ENCODE peak calls at places on chromosomes 4 and X, in ten cellular contexts. U, V, E, H, P, K, I, J, C and D are unnamed samples.

GRCh38 chr4:138696771-138697170 is 318.8 kb upstream of the NOCT start:
- DNase-seq in H (no peak), K (no peak), C (no peak), P (no peak), I (no peak), J (no peak), U (no peak), V (no peak), E (no peak), D (no peak)

GRCh38 chr4:954211-955020 is 19.0 kb downstream of the DGKQ start:
- DNase-seq in U (no peak), E (peak; percentile 55), K (no peak), V (peak; percentile 54), J (peak; percentile 33), P (peak; percentile 23), I (no peak), H (no peak), C (no peak), D (no peak)

GRCh38 chr4:115274545-115274944 is 161.1 kb upstream of the NDST4 start:
- DNase-seq in H (no peak), E (no peak), P (no peak), C (no peak), U (peak; percentile 6), V (no peak), K (no peak), J (no peak), I (no peak), D (no peak)

GRCh38 chr4:87058272-87059073 is 123.7 kb downstream of the AFF1 start:
- DNase-seq in J (no peak), H (no peak), K (peak; percentile 53), U (peak; percentile 32), E (no peak), C (no peak), V (no peak), I (no peak), P (no peak), D (no peak)

GRCh38 chr4:8133897-8134542 is 24.6 kb downstream of the ABLIM2 start:
- DNase-seq in K (peak; percentile 63), U (no peak), P (peak; percentile 44), C (no peak), E (no peak), J (peak; percentile 76), I (no peak), H (no peak), V (no peak), D (no peak)

GRCh38 chr4:40731792-40732245 is 17.9 kb upstream of the NSUN7 start:
- DNase-seq in P (no peak), I (peak; percentile 45), E (no peak), K (no peak), U (no peak), J (no peak), V (no peak), C (no peak), H (no peak), D (no peak)

GRCh38 chrX:130171446-130172126 is at the start of gene RAB33A:
- DNase-seq in I (peak; percentile 13), E (peak; percentile 78), V (no peak), J (peak; percentile 67), C (no peak), H (peak; percentile 28), P (no peak), K (peak; percentile 41), U (no peak), D (peak; percentile 84)

GRCh38 chrX:15474058-15474457 is 19.1 kb downstream of the PIR start:
- DNase-seq in I (no peak), H (no peak), U (no peak), J (no peak), V (no peak), K (no peak), P (no peak), C (no peak), E (no peak), D (no peak)

GRCh38 chrX:31132803-31133202 is 61.0 kb upstream of the FTHL17 start:
- DNase-seq in P (no peak), J (no peak), K (no peak), H (no peak), I (no peak), V (no peak), C (no peak), E (no peak), U (no peak), D (no peak)

GRCh38 chrX:41900321-41900720 is 23.0 kb downstream of the CASK start:
- DNase-seq in K (no peak), P (no peak), H (no peak), I (no peak), V (no peak), E (no peak), U (no peak), C (no peak), J (no peak), D (no peak)

GRCh38 chr4:107115185-107115847 is 79.2 kb upstream of the DKK2 start:
- DNase-seq in K (no peak), U (no peak), J (no peak), P (no peak), E (no peak), H (no peak), I (no peak), V (no peak), C (no peak), D (no peak)

GRCh38 chr4:153267013-153267412 is 62.8 kb downstream of the TRIM2 start:
- DNase-seq in P (no peak), U (no peak), E (no peak), J (no peak), V (no peak), H (no peak), C (no peak), K (no peak), I (no peak), D (no peak)

GRCh38 chr4:182447938-182448280 is 204.7 kb downstream of the TENM3 start:
- DNase-seq in C (no peak), P (no peak), I (no peak), J (no peak), K (no peak), E (no peak), U (no peak), V (no peak), H (no peak), D (no peak)

GRCh38 chrX:35890699-35891098 is 28.8 kb upstream of the CFAP47 start:
- DNase-seq in E (peak; percentile 60), C (no peak), I (peak; percentile 38), U (peak; percentile 28), P (no peak), H (no peak), K (peak; percentile 59), J (no peak), V (no peak), D (no peak)

DNA sequence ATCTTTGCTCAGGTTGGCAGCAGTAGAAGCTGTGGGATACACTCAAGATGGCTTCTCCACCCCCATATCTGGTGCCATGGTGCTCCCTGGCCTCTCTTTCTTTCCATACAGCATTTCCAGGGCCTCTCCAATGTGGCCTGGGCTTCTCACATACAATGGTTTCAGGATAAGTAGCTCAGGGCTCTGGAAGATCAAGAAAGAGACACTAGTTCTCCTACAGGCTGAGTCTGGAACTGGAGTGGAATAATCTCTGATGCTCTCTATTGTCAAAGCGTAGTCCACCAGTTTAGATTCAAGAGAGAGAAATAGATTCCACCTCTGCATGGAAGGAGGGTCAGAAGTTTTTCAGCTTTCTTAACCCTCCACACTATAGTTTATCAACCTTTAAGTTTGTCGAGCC is 138.2 kb upstream of the AADAT start:
- DNase-seq in U (no peak), C (no peak), J (no peak), P (no peak), V (no peak), K (no peak), H (no peak), I (no peak), E (no peak), D (no peak)
- TF ChIP-seq CTCF in U (no peak), C (no peak), J (no peak), P (no peak), V (peak; percentile 54), K (peak; percentile 41), H (no peak), I (peak; percentile 6), E (no peak), D (no peak)

GRCh38 chr4:90293320-90293719 is 166.1 kb downstream of the CCSER1 start:
- DNase-seq in I (no peak), C (no peak), J (no peak), P (no peak), E (no peak), V (no peak), U (no peak), H (no peak), K (no peak), D (no peak)
- TF ChIP-seq CTCF in I (peak; percentile 51), C (no peak), J (peak; percentile 41), P (peak; percentile 51), E (peak; percentile 43), V (peak; percentile 93), U (peak; percentile 26), H (peak; percentile 37), K (peak; percentile 87), D (peak; percentile 64)

GRCh38 chr4:6526171-6526570 is 48.8 kb upstream of the MAN2B2 start:
- DNase-seq in I (no peak), K (no peak), E (no peak), P (no peak), C (no peak), U (no peak), H (no peak), J (no peak), V (no peak), D (no peak)

GRCh38 chr4:6527683-6528595 is 47.0 kb upstream of the MAN2B2 start:
- DNase-seq in I (no peak), C (no peak), K (no peak), E (no peak), P (no peak), H (no peak), J (no peak), V (no peak), U (no peak), D (no peak)

GRCh38 chr4:6529021-6529420 is 46.0 kb upstream of the MAN2B2 start:
- DNase-seq in K (peak; percentile 39), H (no peak), P (no peak), J (no peak), V (no peak), E (no peak), I (no peak), C (no peak), U (no peak), D (no peak)

GRCh38 chr4:6526696-6527095 is 48.3 kb upstream of the MAN2B2 start:
- DNase-seq in K (peak; percentile 60), V (no peak), E (no peak), I (no peak), H (no peak), P (no peak), U (no peak), J (no peak), C (no peak), D (no peak)

DNA sequence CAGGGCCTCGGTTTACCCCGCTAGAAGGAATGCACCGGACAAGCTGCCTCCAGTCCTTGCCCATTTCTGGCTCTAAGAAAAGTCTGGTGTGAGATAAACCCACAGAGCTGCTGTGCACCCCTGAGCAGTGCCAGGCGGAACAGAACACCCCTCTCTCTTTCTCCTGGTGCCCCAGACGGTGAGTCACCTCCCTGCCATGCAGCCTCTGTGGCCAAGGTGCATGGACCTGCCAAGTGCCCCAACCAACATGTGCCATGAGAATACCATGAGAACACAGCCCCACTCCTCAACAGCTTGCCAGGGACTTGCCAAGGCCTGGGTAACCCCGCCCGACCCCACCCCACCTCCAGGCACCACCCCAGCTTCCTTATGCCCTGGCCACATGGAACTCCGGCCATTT is 47.7 kb upstream of the MAN2B2 start:
- DNase-seq in J (no peak), U (no peak), C (no peak), P (no peak), H (no peak), E (no peak), K (no peak), I (no peak), V (no peak), D (no peak)
- TF ChIP-seq CTCF in J (no peak), U (no peak), C (no peak), P (no peak), H (no peak), E (no peak), K (no peak), I (no peak), V (no peak), D (no peak)

GRCh38 chr4:93670434-93670833 is 158.1 kb upstream of the ATOH1 start:
- DNase-seq in U (no peak), P (no peak), K (no peak), I (no peak), J (no peak), C (no peak), V (no peak), H (no peak), E (no peak), D (no peak)
- TF ChIP-seq CTCF in U (no peak), P (no peak), K (peak; percentile 52), I (no peak), J (no peak), C (no peak), V (no peak), H (no peak), E (no peak), D (no peak)